ENCODE peak calls at places on chromosomes 11 and 22, in ten cellular contexts. Z is stomach, I is Peyer's patch, V is HepG2, B is ovary, K is GM12891, C is NB4, F is lower leg skin, Q is suprapubic skin, H is body of pancreas. D is an unnamed sample.

GRCh38 chr11:75611823-75612222 is 49.8 kb downstream of the SERPINH1 start:
- DNase-seq in Z (no peak), I (no peak), V (no peak), B (no peak), K (no peak), C (no peak), F (no peak), Q (peak), H (no peak), D (no peak)

GRCh38 chr11:44743326-44743725 is 16.6 kb downstream of the TSPAN18 start:
- DNase-seq in Z (no peak), I (no peak), V (no peak), B (no peak), K (no peak), C (no peak), F (no peak), Q (no peak), H (no peak), D (no peak)

GRCh38 chr11:127345819-127346459 is 345.4 kb upstream of the KIRREL3 start:
- DNase-seq in Z (no peak), I (no peak), V (peak), B (peak), K (peak), C (peak), F (no peak), Q (no peak), H (peak), D (no peak)

GRCh38 chr11:43943931-43944751 is 1.7 kb downstream of the C11orf96 start:
- DNase-seq in Z (no peak), I (no peak), V (no peak), B (peak), K (no peak), C (no peak), F (no peak), Q (no peak), H (no peak), D (peak)

GRCh38 chr22:22130956-22131355 is 113.6 kb upstream of the VPREB1 start:
- DNase-seq in Z (no peak), I (no peak), V (no peak), B (no peak), K (no peak), C (no peak), F (no peak), Q (no peak), H (no peak), D (no peak)

GRCh38 chr11:9569588-9570164 is 3.8 kb upstream of the WEE1 start:
- DNase-seq in Z (no peak), I (no peak), V (no peak), B (no peak), K (no peak), C (no peak), F (no peak), Q (no peak), H (no peak), D (no peak)

GRCh38 chr22:42994917-42995562 is 19.9 kb downstream of the PACSIN2 start:
- DNase-seq in Z (peak), I (no peak), V (peak), B (no peak), K (no peak), C (peak), F (peak), Q (no peak), H (peak), D (peak)

GRCh38 chr22:19693981-19694670 is 20.2 kb upstream of the SEPTIN5 start:
- DNase-seq in Z (no peak), I (no peak), V (no peak), B (no peak), K (no peak), C (no peak), F (no peak), Q (peak), H (no peak), D (no peak)

GRCh38 chr11:119205080-119205479 is 1.1 kb upstream of the CBL start:
- DNase-seq in Z (no peak), I (no peak), V (no peak), B (no peak), K (no peak), C (peak), F (no peak), Q (no peak), H (no peak), D (no peak)

GRCh38 chr11:110046759-110047386 is 46.3 kb upstream of the ZC3H12C start:
- DNase-seq in Z (no peak), I (no peak), V (no peak), B (no peak), K (no peak), C (no peak), F (no peak), Q (no peak), H (no peak), D (no peak)

GRCh38 chr11:124875943-124876817 is 10.9 kb downstream of the ROBO3 start:
- DNase-seq in Z (peak), I (peak), V (peak), B (peak), K (peak), C (peak), F (peak), Q (peak), H (peak), D (peak)

GRCh38 chr11:124875401-124875800 is 10.2 kb downstream of the ROBO3 start:
- DNase-seq in Z (no peak), I (no peak), V (no peak), B (no peak), K (no peak), C (no peak), F (no peak), Q (no peak), H (no peak), D (no peak)

GRCh38 chr11:124877631-124878496 is 12.6 kb downstream of the ROBO3 start:
- DNase-seq in Z (no peak), I (no peak), V (no peak), B (no peak), K (no peak), C (no peak), F (no peak), Q (peak), H (no peak), D (no peak)

GRCh38 chr11:124878497-124879228 is 13.4 kb downstream of the ROBO3 start:
- DNase-seq in Z (no peak), I (no peak), V (no peak), B (no peak), K (no peak), C (no peak), F (no peak), Q (peak), H (no peak), D (no peak)

GRCh38 chr11:124876818-124877630 is 11.8 kb downstream of the ROBO3 start:
- DNase-seq in Z (no peak), I (no peak), V (no peak), B (peak), K (no peak), C (no peak), F (no peak), Q (no peak), H (no peak), D (no peak)
- TF ChIP-seq POLR2A in Z (no peak), I (no peak), V (no peak), B (peak), K (no peak), C (no peak), F (no peak), Q (no peak), H (no peak), D (no peak)

DNA sequence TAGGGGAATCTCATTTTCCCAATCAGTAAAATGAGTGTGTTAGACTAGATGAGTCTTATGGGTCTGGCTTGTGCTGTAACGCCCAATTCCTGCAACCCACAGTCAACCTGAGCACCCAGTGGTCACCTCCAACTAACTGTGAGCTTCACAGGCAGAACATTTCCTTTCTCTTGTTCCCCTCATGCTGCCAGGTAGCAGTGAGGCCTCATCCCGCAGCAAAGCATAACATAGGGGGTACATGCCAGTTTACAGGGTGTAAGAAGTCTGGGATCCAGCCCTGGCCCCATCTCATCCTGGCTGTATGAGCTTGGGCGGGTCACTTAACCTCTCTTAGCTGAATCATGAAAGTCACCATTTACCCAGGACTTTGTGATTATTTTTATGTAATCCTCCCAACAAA is 3.7 kb downstream of the EFEMP2 start:
- DNase-seq in Z (no peak), I (no peak), V (no peak), B (no peak), K (no peak), C (no peak), F (no peak), Q (no peak), H (no peak), D (no peak)
- TF ChIP-seq POLR2A in Z (no peak), I (no peak), V (no peak), B (no peak), K (no peak), C (no peak), F (no peak), Q (no peak), H (no peak), D (no peak)

GRCh38 chr22:18024956-18025720 is 777 bp upstream of the MICAL3 start:
- DNase-seq in Z (no peak), I (no peak), V (no peak), B (no peak), K (no peak), C (no peak), F (no peak), Q (no peak), H (no peak), D (no peak)

GRCh38 chr22:18029686-18030267 is 5.4 kb upstream of the MICAL3 start:
- DNase-seq in Z (no peak), I (no peak), V (no peak), B (no peak), K (no peak), C (no peak), F (no peak), Q (no peak), H (no peak), D (no peak)

GRCh38 chr22:18031670-18032454 is 7.5 kb upstream of the MICAL3 start:
- DNase-seq in Z (no peak), I (no peak), V (no peak), B (no peak), K (no peak), C (no peak), F (no peak), Q (no peak), H (peak), D (peak)

GRCh38 chr22:18032455-18033101 is 8.2 kb upstream of the MICAL3 start:
- DNase-seq in Z (no peak), I (no peak), V (no peak), B (no peak), K (no peak), C (no peak), F (no peak), Q (no peak), H (no peak), D (peak)

GRCh38 chr22:18028817-18029527 is 4.6 kb upstream of the MICAL3 start:
- DNase-seq in Z (no peak), I (no peak), V (no peak), B (no peak), K (peak), C (no peak), F (no peak), Q (no peak), H (no peak), D (no peak)
- TF ChIP-seq POLR2A in Z (no peak), I (no peak), V (no peak), B (no peak), K (no peak), C (no peak), F (no peak), Q (no peak), H (no peak), D (no peak)

GRCh38 chr22:28741758-28742561 is at the start of the genes CHEK2 and HSCB:
- DNase-seq in Z (peak), I (peak), V (peak), B (peak), K (peak), C (peak), F (peak), Q (peak), H (peak), D (peak)
- TF ChIP-seq POLR2A in Z (peak), I (peak), V (peak), B (peak), K (peak), C (peak), F (no peak), Q (peak), H (peak), D (peak)

DNA sequence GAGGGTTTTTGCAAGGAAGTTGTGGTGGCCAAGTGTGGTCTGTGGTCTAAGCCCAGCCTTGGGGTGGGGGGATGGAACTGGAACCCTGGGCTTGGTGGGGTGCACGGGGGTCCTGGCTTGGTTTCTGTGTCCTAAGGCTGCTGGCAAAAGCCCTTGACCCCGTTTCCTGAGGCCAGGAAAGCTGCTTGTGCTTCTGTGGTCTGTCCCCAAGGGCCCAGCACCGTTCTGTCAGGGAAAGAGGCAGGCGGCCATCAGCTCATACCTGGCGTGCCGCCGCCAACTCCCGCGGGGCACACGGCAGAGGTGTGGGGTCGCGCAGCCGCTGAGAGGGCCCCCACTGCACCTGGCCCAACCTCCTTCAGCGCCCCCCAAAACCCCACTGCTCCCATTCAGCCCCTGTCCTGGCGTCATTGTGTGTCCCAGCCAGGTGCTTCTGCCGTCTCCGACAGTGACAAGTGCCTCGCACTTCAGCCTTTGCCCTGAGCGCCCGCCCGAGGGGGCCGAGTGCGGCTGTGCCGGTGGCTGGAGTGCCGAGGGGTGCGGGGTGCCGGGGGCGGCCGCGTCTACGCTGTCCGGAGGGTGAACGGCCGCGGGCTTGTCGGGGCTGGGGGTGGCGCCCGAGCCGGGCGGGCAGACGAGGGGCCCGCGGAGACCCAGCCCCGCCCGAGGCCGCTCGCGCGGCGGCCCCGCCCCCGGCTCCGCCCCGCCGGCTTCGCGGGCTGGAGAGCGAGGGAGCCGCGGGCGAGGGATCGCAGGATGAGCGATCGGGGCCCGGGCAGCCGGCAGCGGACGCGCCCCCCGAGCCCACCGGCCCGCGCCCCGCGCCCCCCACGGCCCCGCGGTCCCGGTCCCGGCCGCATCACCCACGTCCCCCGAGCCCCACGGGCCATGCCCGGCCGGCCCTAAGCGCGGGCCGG is at the start of gene CNIH2:
- DNase-seq in Z (peak), I (peak), V (no peak), B (peak), K (peak), C (peak), F (no peak), Q (no peak), H (peak), D (no peak)
- TF ChIP-seq POLR2A in Z (no peak), I (peak), V (no peak), B (no peak), K (no peak), C (no peak), F (no peak), Q (no peak), H (no peak), D (no peak)

GRCh38 chr11:71109586-71109985 is 142.8 kb downstream of the SHANK2 start:
- DNase-seq in Z (no peak), I (no peak), V (no peak), B (no peak), K (no peak), C (no peak), F (no peak), Q (no peak), H (no peak), D (no peak)
- TF ChIP-seq POLR2A in Z (no peak), I (no peak), V (no peak), B (no peak), K (no peak), C (no peak), F (no peak), Q (no peak), H (no peak), D (no peak)

DNA sequence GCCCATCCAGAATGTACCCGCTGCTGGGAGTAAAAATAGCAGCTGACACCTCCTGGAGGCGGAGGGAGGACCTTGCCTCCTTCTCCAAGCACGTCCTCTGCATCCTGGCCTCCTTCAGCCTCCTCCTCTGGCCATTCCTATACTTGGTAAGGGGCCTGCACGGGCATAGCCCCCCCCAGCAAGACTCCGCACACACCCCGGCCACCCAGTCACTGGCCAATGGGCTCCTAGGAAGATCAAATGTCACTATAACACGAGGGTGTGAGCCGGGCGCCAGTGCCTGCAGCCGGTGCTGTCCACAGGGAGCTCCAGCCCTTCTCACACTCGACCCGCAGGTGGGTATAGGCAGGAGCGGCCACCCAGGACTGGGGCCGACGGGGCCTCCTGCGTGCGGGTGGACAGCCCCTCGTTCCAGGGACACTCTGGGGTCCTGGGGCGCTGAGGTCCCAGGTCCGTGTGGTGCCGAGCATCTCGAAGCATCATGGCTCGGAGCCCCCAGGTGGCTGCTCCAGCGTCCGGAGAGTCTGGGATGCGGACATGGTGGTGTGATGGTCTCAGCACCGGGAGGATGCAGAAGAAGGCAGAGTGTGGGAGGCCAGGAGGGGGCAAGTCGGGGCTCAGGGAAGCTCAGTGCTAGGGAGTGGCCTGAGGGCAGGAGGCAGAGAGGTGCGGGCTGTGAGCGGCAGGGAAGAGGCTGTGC is at the start of gene TNNT3:
- DNase-seq in Z (no peak), I (no peak), V (no peak), B (no peak), K (peak), C (no peak), F (no peak), Q (no peak), H (no peak), D (no peak)
- TF ChIP-seq POLR2A in Z (no peak), I (no peak), V (no peak), B (no peak), K (no peak), C (no peak), F (no peak), Q (no peak), H (no peak), D (no peak)

GRCh38 chr22:36454916-36455570 is 26.4 kb downstream of the TXN2 start:
- DNase-seq in Z (peak), I (peak), V (no peak), B (peak), K (peak), C (peak), F (peak), Q (peak), H (peak), D (peak)
- TF ChIP-seq POLR2A in Z (no peak), I (peak), V (no peak), B (peak), K (peak), C (no peak), F (no peak), Q (peak), H (peak), D (peak)

D was measured in uterus.